ENCODE peak calls at places on chromosomes 7 and 10, in five cellular contexts. W, V, G, S and E are unnamed samples.

GRCh38 chr10:44830022-44830421 is 81.1 kb upstream of the TMEM72 start:
- DNase-seq in G (no peak), W (no peak), S (no peak), V (peak; percentile 71), E (no peak)

GRCh38 chr7:42096681-42097637 is 140.1 kb downstream of the GLI3 start:
- DNase-seq in W (no peak), V (no peak), G (no peak), S (no peak), E (no peak)

GRCh38 chr7:129189661-129190310 is 1.4 kb downstream of the SMO start:
- DNase-seq in S (no peak), G (no peak), W (no peak), V (no peak), E (no peak)

GRCh38 chr7:38563736-38564135 is 67.4 kb downstream of the AMPH start:
- DNase-seq in G (no peak), S (no peak), W (no peak), V (no peak), E (no peak)

GRCh38 chr10:18043148-18043547 is 91.4 kb downstream of the SLC39A12 start:
- DNase-seq in S (no peak), G (no peak), V (peak; percentile 44), W (no peak), E (no peak)

GRCh38 chr7:104903044-104903443 is 111.0 kb upstream of the KMT2E start:
- DNase-seq in V (peak; percentile 36), W (no peak), S (no peak), G (no peak), E (no peak)

GRCh38 chr10:70477661-70478162 is 855 bp upstream of the PALD1 start:
- DNase-seq in V (no peak), W (peak; percentile 71), G (no peak), S (peak; percentile 79), E (peak; percentile 19)

GRCh38 chr7:441713-442421 is 77.8 kb downstream of the PDGFA start:
- DNase-seq in G (no peak), S (no peak), W (no peak), V (no peak), E (no peak)

GRCh38 chr7:134757938-134758337 is 21.5 kb upstream of the CALD1 start:
- DNase-seq in S (no peak), W (no peak), V (peak; percentile 58), G (no peak), E (no peak)

GRCh38 chr10:125014984-125015944 is 73.3 kb downstream of the ZRANB1 start:
- DNase-seq in G (no peak), W (no peak), S (no peak), V (no peak), E (no peak)